ENCODE peak calls at places on chromosomes 6 and 20, in four cellular contexts. O, I, L and X are unnamed samples. For H3K27me3 and H3K4me1, the result is how much of the 10 kb centered on the place peaks cover.

GRCh38 chr20:61370841-61371303 is 118.8 kb downstream of the CDH4 start:
- DNase-seq in L (no peak), O (no peak), I (no peak), X (no peak)

GRCh38 chr20:38321959-38322598 is 18.1 kb downstream of the BPI start:
- DNase-seq in I (no peak), L (no peak), O (no peak), X (no peak)

GRCh38 chr20:50550531-50550930 is 40.3 kb downstream of the PTPN1 start:
- DNase-seq in L (no peak), I (no peak), O (no peak), X (no peak)

GRCh38 chr6:56851104-56851503 is 103.8 kb upstream of the BEND6 start:
- DNase-seq in L (no peak), O (no peak), I (no peak), X (no peak)

GRCh38 chr6:167737205-167737830 is 89.4 kb upstream of the AFDN start:
- DNase-seq in L (no peak), I (peak), O (no peak), X (no peak)

GRCh38 chr20:4563534-4563933 is 158.2 kb upstream of the PRND start:
- DNase-seq in O (no peak), L (no peak), I (no peak), X (no peak)

GRCh38 chr6:25769983-25770382 is 15.4 kb downstream of the SLC17A4 start:
- DNase-seq in O (no peak), I (no peak), L (no peak), X (peak)

GRCh38 chr6:64330694-64331309 is 695.2 kb downstream of the PHF3 start:
- DNase-seq in O (peak), I (no peak), L (peak), X (peak)

GRCh38 chr6:132491303-132491702 is 21.6 kb downstream of the STX7 start:
- DNase-seq in L (no peak), O (peak), I (no peak), X (no peak)

GRCh38 chr6:113854531-113855499 is 2.3 kb upstream of the MARCKS start:
- DNase-seq in O (peak), L (peak), I (peak), X (peak)

GRCh38 chr20:25055711-25056492 is 2.0 kb downstream of the ACSS1 start:
- DNase-seq in O (no peak), I (peak), L (no peak), X (no peak)

GRCh38 chr6:1604347-1604990 is 5.2 kb upstream of the FOXC1 start:
- DNase-seq in O (peak), L (peak), I (peak), X (peak)

GRCh38 chr20:58349586-58349985 is 39.4 kb upstream of the VAPB start:
- DNase-seq in I (no peak), O (no peak), L (no peak), X (no peak)

GRCh38 chr6:158262755-158263154 is 49.5 kb upstream of the TULP4 start:
- DNase-seq in L (no peak), I (no peak), O (no peak), X (no peak)

GRCh38 chr6:4316867-4317400 is 181.6 kb upstream of the ECI2 start:
- DNase-seq in L (peak), I (peak), O (peak), X (no peak)

GRCh38 chr6:165245287-165245686 is 64.1 kb downstream of the C6orf118 start:
- DNase-seq in L (no peak), I (no peak), O (no peak), X (no peak)

GRCh38 chr6:21462519-21462852 is 131.1 kb upstream of the SOX4 start:
- DNase-seq in I (no peak), O (no peak), L (no peak), X (no peak)

GRCh38 chr20:11229772-11230171 is 556.0 kb upstream of the JAG1 start:
- DNase-seq in O (peak), I (peak), L (peak), X (peak)

GRCh38 chr6:125888989-125889656 is 67.4 kb upstream of the HINT3 start:
- DNase-seq in L (no peak), I (no peak), O (no peak), X (peak)

GRCh38 chr6:39914239-39914638 is 20.0 kb downstream of the MOCS1 start:
- DNase-seq in L (no peak), I (no peak), O (no peak), X (no peak)

GRCh38 chr6:157432231-157432630 is 51.2 kb downstream of the ZDHHC14 start:
- DNase-seq in O (no peak), L (no peak), I (no peak), X (no peak)

GRCh38 chr6:52009736-52010135 is 77.7 kb downstream of the PKHD1 start:
- DNase-seq in L (no peak), I (no peak), O (no peak), X (no peak)

GRCh38 chr6:30914854-30915590 is 984 bp downstream of the VARS2 start:
- DNase-seq in L (no peak), I (no peak), O (no peak), X (no peak)
- H3K27ac ChIP-seq in L (peak), I (peak), O (peak), X (peak)

DNA sequence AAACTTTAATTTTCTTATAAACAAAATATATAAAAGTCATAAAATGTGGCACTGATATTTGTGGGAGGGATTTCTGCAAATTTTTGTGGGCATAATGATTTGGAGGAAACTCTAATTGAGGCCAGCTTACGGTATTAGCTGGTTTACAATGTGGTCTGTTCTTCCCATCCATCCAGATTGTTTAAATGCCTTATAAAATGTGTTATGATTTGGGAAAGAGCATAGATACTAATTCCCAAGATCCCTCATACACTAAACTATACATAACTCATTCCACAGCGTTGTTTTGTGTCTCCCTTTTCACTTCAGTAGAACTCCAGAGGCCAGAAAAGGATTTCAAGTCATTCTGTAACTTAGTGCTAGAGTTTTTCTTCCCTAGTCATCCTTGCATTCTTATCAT is 292.6 kb upstream of the NT5E start:
- DNase-seq in I (no peak), O (no peak), L (no peak), X (no peak)
- H3K27me3 ChIP-seq in I (under half), O (under half), L (under half), X (under half)

GRCh38 chr20:44572551-44573500 is 9.6 kb upstream of the PKIG start:
- DNase-seq in L (peak), I (peak), O (peak), X (no peak)
- H3K4me1 ChIP-seq in L (half or more), I (under half), O (half or more), X (under half)

GRCh38 chr6:144232434-144233223 is 52.5 kb upstream of the UTRN start:
- DNase-seq in L (no peak), O (no peak), I (no peak), X (no peak)
- H3K27ac ChIP-seq in L (no peak), O (peak), I (peak), X (no peak)

DNA sequence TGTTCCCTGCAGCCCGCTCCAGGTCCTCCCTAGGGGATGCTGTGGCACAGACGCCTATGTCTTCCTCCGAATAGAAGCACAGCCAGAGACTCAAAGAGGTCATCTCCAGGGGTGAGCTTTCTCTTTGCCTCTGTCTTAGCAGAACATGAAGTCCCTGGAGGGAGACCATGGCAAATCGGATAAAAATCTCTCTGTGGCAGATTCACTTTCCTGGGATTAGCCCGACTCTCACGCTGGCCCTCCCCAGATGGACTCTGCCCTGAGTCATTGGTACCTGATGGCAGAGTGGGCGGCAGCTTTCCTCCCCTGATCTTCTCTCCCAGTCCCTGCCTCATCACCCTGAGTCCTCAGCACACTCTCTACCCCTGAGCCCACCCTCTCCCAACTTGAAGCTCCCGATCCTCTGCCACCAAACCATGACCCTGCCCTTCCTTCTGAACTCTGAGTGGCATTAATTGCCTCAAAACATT is 58.0 kb upstream of the CCDC167 start:
- DNase-seq in L (no peak), I (no peak), O (no peak), X (no peak)
- H3K27me3 ChIP-seq in L (under half), I (under half), O (under half), X (under half)

GRCh38 chr6:29830409-29830808 is 2.8 kb downstream of the HLA-G start:
- DNase-seq in I (no peak), L (no peak), O (no peak), X (no peak)
- H3K4me1 ChIP-seq in I (under half), L (under half), O (under half), X (under half)

GRCh38 chr6:33421344-33421643 is 1.4 kb downstream of the SYNGAP1 start:
- DNase-seq in O (no peak), I (no peak), L (no peak), X (no peak)
- H3K27ac ChIP-seq in O (no peak), I (peak), L (no peak), X (no peak)

GRCh38 chr6:150144294-150144868 is 1.5 kb downstream of the PPP1R14C start:
- DNase-seq in O (no peak), I (no peak), L (no peak), X (no peak)

GRCh38 chr6:150143521-150144293 is 863 bp downstream of the PPP1R14C start:
- DNase-seq in L (peak), O (peak), I (no peak), X (no peak)

GRCh38 chr6:150140236-150140969 is 2.4 kb upstream of the PPP1R14C start:
- DNase-seq in O (no peak), L (no peak), I (no peak), X (no peak)

GRCh38 chr6:150142304-150142656 is 564 bp upstream of the PPP1R14C start:
- DNase-seq in O (no peak), I (no peak), L (no peak), X (peak)

GRCh38 chr6:150142657-150143501 is at the start of gene PPP1R14C:
- DNase-seq in O (peak), L (peak), I (no peak), X (peak)
- H3K27me3 ChIP-seq in O (under half), L (under half), I (under half), X (under half)